ENCODE peak calls at places on chromosomes 4 and X, in six cellular contexts. L is left ventricle myocardium inferior, U is right atrium auricular region, E is cardiac fibroblast, B is thyroid gland, J is tibial artery. F is an unnamed sample.

GRCh38 chrX:105636667-105637066 is 185.7 kb upstream of the NRK start:
- DNase-seq in U (no peak), E (no peak), J (no peak), L (no peak), B (no peak), F (no peak)

GRCh38 chr4:6548201-6548881 is 26.6 kb upstream of the MAN2B2 start:
- DNase-seq in J (no peak), U (no peak), E (peak), L (peak), B (no peak), F (peak)

GRCh38 chrX:107736781-107737531 is 38.6 kb downstream of the TSC22D3 start:
- DNase-seq in J (peak), U (no peak), E (peak), L (no peak), B (peak), F (peak)

GRCh38 chr4:41693629-41694028 is 54.9 kb downstream of the PHOX2B start:
- DNase-seq in B (no peak), U (no peak), J (no peak), L (no peak), E (peak), F (peak)

GRCh38 chr4:156999175-156999517 is 27.5 kb upstream of the PDGFC start:
- DNase-seq in L (no peak), J (no peak), U (no peak), B (peak), E (peak), F (peak)

GRCh38 chr4:96983830-96984229 is 1143.9 kb downstream of the PDHA2 start:
- DNase-seq in J (no peak), B (peak), L (no peak), E (peak), U (no peak), F (peak)

GRCh38 chrX:113759422-113759821 is 824.5 kb upstream of the HTR2C start:
- DNase-seq in L (no peak), B (no peak), E (no peak), U (no peak), J (no peak), F (no peak)

GRCh38 chr4:184310171-184310567 is 92.5 kb upstream of the ENPP6 start:
- DNase-seq in U (no peak), J (no peak), E (no peak), L (no peak), B (peak), F (no peak)

GRCh38 chrX:50700921-50701320 is 113.1 kb downstream of the SHROOM4 start:
- DNase-seq in U (no peak), L (no peak), J (no peak), E (peak), B (no peak), F (no peak)

GRCh38 chr4:57151481-57151880 is 41.3 kb upstream of the IGFBP7 start:
- DNase-seq in L (no peak), E (no peak), U (no peak), J (no peak), B (no peak), F (peak)

DNA sequence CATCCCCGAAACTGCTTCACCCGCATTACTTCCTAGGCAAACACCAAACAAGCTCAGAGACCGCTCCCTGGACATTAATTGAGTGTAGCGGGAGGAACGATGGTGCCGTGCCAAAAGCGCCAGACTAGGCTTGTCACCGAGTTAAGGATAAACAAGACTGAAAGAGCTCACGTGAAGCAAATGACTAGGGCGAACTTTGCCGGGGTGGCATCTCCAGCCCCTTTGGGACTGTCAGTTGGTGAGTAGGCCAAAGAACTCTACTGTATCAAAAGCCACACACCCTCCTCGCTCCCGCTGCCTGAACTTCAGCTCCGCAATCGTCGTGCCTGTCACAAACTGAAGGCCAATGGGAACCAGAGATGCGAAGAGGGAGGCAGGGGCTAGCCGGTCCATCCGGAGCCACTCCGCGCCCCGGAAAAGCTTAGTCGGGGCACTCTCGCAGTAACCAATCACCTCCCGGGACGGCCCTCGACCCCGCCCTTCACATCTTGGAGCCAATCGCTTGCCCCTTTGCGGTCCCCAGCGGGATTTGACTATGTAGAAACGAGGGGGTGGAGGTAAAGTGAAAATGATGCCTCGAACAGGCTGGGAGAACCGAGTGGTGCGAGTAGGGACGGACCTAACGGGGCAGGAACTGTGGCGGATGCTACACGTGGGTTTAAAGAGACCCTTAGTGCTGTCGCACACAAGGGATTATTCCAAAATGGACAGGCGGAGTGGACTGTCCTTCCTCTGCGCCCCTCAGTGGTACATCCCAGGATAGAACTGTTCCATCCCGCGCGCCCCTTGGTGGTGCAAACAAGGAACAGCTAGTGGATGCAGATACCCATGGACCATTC is 37.0 kb upstream of the FAM156A start:
- DNase-seq in U (peak), L (peak), E (peak), J (peak), B (peak), F (peak)
- TF ChIP-seq CTCF in U (peak), L (peak), E (peak), J (peak), B (peak), F (peak)

GRCh38 chrX:45623266-45623665 is 422.6 kb upstream of the DIPK2B start:
- DNase-seq in U (no peak), E (peak), J (no peak), L (no peak), B (no peak), F (peak)
- H3K4me3 ChIP-seq in U (no peak), E (no peak), J (no peak), L (no peak), B (no peak), F (no peak)

GRCh38 chrX:124274438-124275166 is 57.9 kb upstream of the TEX13D start:
- DNase-seq in E (no peak), L (peak), U (no peak), B (no peak), J (no peak), F (no peak)
- TF ChIP-seq CTCF in E (no peak), L (peak), U (no peak), B (no peak), J (no peak), F (no peak)

DNA sequence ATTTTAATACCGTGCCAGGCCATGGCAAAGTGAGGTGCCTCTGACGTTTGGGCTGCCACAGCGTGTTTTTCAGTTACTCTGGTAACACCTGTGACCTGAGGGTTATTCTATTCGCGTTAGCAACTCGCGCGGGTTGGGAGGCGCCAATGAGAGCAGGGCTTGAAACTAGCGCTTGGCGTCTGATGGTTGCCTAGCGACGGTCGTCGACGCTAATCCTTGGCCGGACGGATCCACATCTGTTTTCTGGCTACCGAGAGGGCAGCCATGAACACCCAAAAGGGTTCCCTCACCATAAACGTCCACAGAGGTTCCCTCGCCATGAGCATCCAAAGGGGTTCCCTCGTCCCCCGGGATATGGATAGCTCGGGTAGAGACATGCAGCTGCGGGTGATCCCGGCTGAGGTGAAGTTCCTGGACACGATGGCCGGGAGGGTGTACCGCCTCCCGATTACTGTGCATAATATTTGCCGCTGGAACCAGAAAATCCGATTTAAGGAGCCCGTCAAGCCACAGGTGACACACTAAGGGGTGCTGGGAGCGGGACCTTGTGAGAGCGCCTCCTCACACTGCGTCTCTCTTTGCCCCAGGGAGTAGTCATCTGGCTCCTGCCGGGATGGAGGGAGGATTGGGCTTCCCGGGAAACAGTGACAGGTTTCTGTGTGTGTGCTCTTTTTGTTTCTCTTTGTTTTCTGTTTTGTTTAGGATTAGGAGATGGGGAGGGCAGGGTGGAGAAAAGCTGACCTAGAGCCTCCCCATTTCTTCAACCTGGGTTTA is at the start of gene CFAP47:
- DNase-seq in B (peak), E (no peak), L (no peak), J (peak), U (no peak), F (no peak)
- H3K4me3 ChIP-seq in B (peak), E (no peak), L (peak), J (peak), U (no peak), F (no peak)

GRCh38 chrX:11756354-11757318 is 1.4 kb upstream of the MSL3 start:
- DNase-seq in E (peak), L (no peak), U (no peak), J (no peak), B (no peak), F (peak)
- TF ChIP-seq CTCF in E (no peak), L (no peak), U (no peak), J (no peak), B (no peak), F (no peak)